ENCODE peak calls at places on chromosomes 11 and 22, in ten cellular contexts. I is Peyer's patch; O is transverse colon; M is uterus; T is cardiac fibroblast; D is tibial artery; S is naive thymus-derived CD4-positive, alpha-beta T cell; J is heart left ventricle; Y is astrocyte of the spinal cord; V is mesendoderm. G is an unnamed sample.

GRCh38 chr11:20274031-20274430 is 89.5 kb upstream of the HTATIP2 start:
- DNase-seq in I (no peak), O (no peak), M (no peak), T (no peak), D (no peak), S (no peak), J (no peak), Y (no peak), V (peak), G (no peak)

GRCh38 chr11:69055598-69056516 is 7.1 kb downstream of the TPCN2 start:
- DNase-seq in I (peak), O (peak), M (no peak), T (no peak), D (peak), S (no peak), J (peak), Y (no peak), V (no peak), G (peak)

GRCh38 chr11:58576792-58577440 is 1.3 kb upstream of the LPXN start:
- DNase-seq in I (no peak), O (no peak), M (no peak), T (peak), D (no peak), S (no peak), J (no peak), Y (peak), V (peak), G (no peak)

GRCh38 chr22:29511126-29511854 is 31.3 kb downstream of the NEFH start:
- DNase-seq in I (no peak), O (no peak), M (no peak), T (no peak), D (no peak), S (no peak), J (no peak), Y (no peak), V (no peak), G (no peak)

GRCh38 chr11:56950510-56950909 is 38.2 kb upstream of the OR5AK2 start:
- DNase-seq in I (no peak), O (no peak), M (no peak), T (peak), D (no peak), S (no peak), J (no peak), Y (no peak), V (peak), G (no peak)

GRCh38 chr11:62611705-62612365 is 740 bp downstream of the EML3 start:
- DNase-seq in I (no peak), O (peak), M (peak), T (peak), D (peak), S (no peak), J (peak), Y (peak), V (peak), G (no peak)

GRCh38 chr11:6931146-6931713 is 5.0 kb downstream of the ZNF215 start:
- DNase-seq in I (no peak), O (no peak), M (no peak), T (peak), D (no peak), S (no peak), J (no peak), Y (no peak), V (no peak), G (no peak)

GRCh38 chr11:94544832-94545640 is 1.3 kb downstream of the FUT4 start:
- DNase-seq in I (no peak), O (peak), M (no peak), T (no peak), D (peak), S (peak), J (peak), Y (no peak), V (peak), G (no peak)

GRCh38 chr22:42316988-42317387 is 46.5 kb upstream of the TCF20 start:
- DNase-seq in I (peak), O (peak), M (peak), T (peak), D (no peak), S (no peak), J (no peak), Y (peak), V (no peak), G (peak)

GRCh38 chr11:78030429-78031325 is 7.6 kb upstream of the KCTD14 start:
- DNase-seq in I (no peak), O (peak), M (no peak), T (peak), D (peak), S (no peak), J (peak), Y (peak), V (peak), G (peak)

GRCh38 chr11:12007769-12008737 is at the start of gene DKK3:
- DNase-seq in I (no peak), O (no peak), M (no peak), T (peak), D (peak), S (no peak), J (peak), Y (no peak), V (peak), G (no peak)

GRCh38 chr11:105900515-105901035 is 121.5 kb downstream of the MSANTD4 start:
- DNase-seq in I (no peak), O (no peak), M (no peak), T (no peak), D (no peak), S (no peak), J (no peak), Y (no peak), V (no peak), G (no peak)

DNA sequence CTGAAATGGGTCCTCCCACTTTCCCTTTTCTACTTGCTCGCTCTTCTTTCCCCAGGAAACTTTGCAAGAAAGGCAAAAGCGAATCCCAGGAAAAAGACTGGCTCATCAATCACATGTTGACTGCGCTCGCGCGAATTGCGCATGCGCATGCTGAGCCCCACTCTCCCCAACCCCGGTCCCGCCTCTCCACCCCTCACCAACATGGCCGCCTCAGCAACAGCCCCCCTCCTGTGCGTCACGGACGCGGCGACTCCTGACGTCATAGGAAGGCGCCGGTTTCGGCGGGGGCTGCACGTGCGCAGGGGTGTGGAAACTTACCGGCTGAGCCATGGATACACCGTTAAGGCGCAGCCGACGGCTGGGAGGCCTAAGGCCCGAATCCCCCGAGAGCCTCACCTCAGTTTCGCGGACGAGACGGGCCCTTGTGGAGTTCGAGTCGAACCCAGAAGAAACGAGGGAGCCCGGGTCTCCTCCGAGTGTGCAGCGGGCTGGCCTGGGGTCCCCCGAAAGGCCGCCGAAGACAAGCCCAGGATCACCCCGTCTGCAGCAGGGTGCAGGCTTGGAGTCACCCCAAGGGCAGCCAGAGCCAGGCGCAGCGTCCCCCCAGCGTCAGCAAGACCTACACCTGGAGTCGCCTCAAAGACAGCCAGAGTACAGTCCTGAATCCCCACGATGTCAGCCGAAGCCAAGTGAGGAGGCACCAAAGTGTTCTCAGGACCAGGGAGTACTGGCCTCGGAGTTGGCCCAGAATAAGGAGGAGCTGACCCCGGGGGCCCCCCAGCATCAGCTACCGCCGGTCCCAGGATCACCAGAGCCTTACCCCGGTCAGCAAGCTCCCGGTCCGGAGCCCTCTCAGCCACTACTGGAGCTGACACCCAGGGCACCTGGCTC is at the start of gene CCDC86:
- DNase-seq in I (peak), O (peak), M (peak), T (peak), D (peak), S (peak), J (peak), Y (peak), V (peak), G (peak)
- H3K4me3 ChIP-seq in I (peak), O (peak), M (peak), T (peak), D (peak), S (peak), J (peak), Y (peak), V (peak), G (peak)

GRCh38 chr22:22662095-22662494 is 17.7 kb downstream of the GGTLC2 start:
- DNase-seq in I (no peak), O (no peak), M (no peak), T (no peak), D (no peak), S (no peak), J (no peak), Y (no peak), V (no peak), G (no peak)
- H3K4me3 ChIP-seq in I (no peak), O (no peak), M (no peak), T (no peak), D (no peak), S (no peak), J (no peak), Y (no peak), V (no peak), G (no peak)

DNA sequence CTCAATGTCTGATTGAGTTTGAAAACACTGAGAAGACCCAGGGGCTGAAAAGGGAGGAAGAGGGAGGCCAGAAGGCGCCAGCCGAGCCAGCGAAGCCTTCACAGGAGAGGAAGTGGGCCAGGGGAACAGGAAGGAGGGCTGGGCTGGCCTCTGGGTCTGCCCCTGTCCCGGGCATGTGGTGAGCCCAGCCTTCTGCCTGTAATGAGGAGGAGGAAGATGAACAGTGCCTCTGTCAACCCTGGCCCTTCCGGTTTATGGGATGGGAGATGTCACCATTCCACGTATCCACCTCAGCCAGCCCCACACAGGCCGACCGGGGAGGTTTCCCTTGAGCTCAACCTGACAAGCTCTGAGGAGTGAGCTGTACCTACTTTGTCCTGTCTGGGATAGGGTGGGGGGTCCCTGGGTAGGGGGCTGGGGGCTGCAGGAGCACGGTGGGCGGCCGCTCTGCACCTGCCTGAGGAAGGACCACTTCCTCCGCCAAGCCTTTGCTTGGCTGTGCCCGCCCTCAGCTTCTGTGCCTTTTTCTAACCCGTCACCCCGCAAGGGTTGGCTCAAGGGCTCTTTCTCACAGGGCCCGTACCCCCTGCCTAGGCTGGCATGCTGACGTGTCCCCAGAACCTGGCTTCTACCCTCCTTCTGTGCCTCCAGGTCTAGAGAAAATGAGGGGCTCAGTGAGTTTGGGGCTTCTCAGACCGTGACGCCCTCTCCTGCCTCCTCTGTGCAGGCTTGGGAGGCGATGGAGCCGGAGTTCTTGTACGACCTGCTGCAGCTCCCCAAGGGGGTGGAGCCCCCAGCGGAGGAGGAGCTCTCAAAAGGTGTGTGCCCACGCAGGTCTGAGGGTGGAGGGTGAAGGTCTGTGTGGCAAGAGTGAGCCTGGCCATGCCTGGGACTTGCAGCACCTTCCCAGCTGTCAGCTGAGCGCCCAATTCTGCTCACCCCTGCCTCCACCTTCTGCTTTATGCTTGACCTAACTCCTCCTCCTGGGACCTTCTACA is 2.2 kb downstream of the PARVG start:
- DNase-seq in I (peak), O (peak), M (no peak), T (no peak), D (peak), S (peak), J (peak), Y (no peak), V (no peak), G (no peak)
- H3K4me3 ChIP-seq in I (peak), O (peak), M (no peak), T (no peak), D (no peak), S (peak), J (peak), Y (no peak), V (no peak), G (no peak)

GRCh38 chr22:47091241-47091691 is 328.8 kb downstream of the TBC1D22A start:
- DNase-seq in I (no peak), O (no peak), M (no peak), T (peak), D (peak), S (no peak), J (no peak), Y (no peak), V (no peak), G (no peak)
- H3K4me3 ChIP-seq in I (peak), O (peak), M (peak), T (peak), D (peak), S (peak), J (peak), Y (peak), V (no peak), G (peak)